ENCODE peak calls at places on chromosomes 6 and 20, in six cellular contexts. F is GM12865; I is K562; T is stimulated activated CD4-positive, alpha-beta T cell treated with anti-CD3 and anti-CD28 coated beads, Interleukin-1b, Interleukin-23, amount 100 ng/mL, for 1 hour; S is stimulated activated CD8-positive, alpha-beta memory T cell treated with anti-CD3 and anti-CD28 coated beads, Interleukin-7, amount 100 ng/mL, for 1 hour; D is ELR. O is an unnamed sample.

GRCh38 chr6:155187994-155188706 is 75.7 kb upstream of the CLDN20 start:
- DNase-seq in F (no peak), I (no peak), T (no peak), S (no peak), D (peak), O (no peak)

GRCh38 chr20:50843331-50844276 is 48.7 kb downstream of the BCAS4 start:
- DNase-seq in F (peak), I (no peak), T (no peak), S (no peak), D (no peak), O (no peak)

GRCh38 chr6:139917943-139918342 is 543.5 kb upstream of the CITED2 start:
- DNase-seq in F (no peak), I (no peak), T (no peak), S (no peak), D (no peak), O (no peak)

GRCh38 chr6:137496392-137496767 is 2.2 kb upstream of the OLIG3 start:
- DNase-seq in F (no peak), I (no peak), T (no peak), S (no peak), D (no peak), O (no peak)

GRCh38 chr6:73515204-73516101 is 5.4 kb downstream of the EEF1A1 start:
- DNase-seq in F (peak), I (peak), T (no peak), S (no peak), D (peak), O (peak)

GRCh38 chr6:56291278-56291917 is 44.0 kb upstream of the COL21A1 start:
- DNase-seq in F (no peak), I (no peak), T (no peak), S (no peak), D (no peak), O (no peak)

GRCh38 chr6:166330612-166331011 is 11.7 kb downstream of the SFT2D1 start:
- DNase-seq in F (no peak), I (peak), T (no peak), S (no peak), D (peak), O (peak)

GRCh38 chr6:2546941-2547716 is 203.6 kb downstream of the MYLK4 start:
- DNase-seq in F (no peak), I (no peak), T (no peak), S (no peak), D (no peak), O (no peak)

GRCh38 chr6:39568896-39569295 is 156.3 kb downstream of the KIF6 start:
- DNase-seq in F (no peak), I (no peak), T (no peak), S (no peak), D (peak), O (no peak)

GRCh38 chr20:50296450-50297375 is 106.1 kb downstream of the CEBPB start:
- DNase-seq in F (no peak), I (no peak), T (no peak), S (no peak), D (no peak), O (peak)

GRCh38 chr20:58800134-58800650 is 50.5 kb downstream of the GNAS-AS1 start:
- DNase-seq in F (no peak), I (no peak), T (no peak), S (no peak), D (no peak), O (no peak)

GRCh38 chr6:136795996-136796395 is 3.7 kb upstream of the MAP3K5 start:
- DNase-seq in F (no peak), I (no peak), T (no peak), S (no peak), D (no peak), O (no peak)

GRCh38 chr6:79525272-79526100 is 11.7 kb downstream of the LCA5 start:
- DNase-seq in F (no peak), I (peak), T (no peak), S (no peak), D (no peak), O (no peak)

GRCh38 chr6:17212541-17213371 is 68.4 kb upstream of the RBM24 start:
- DNase-seq in F (no peak), I (no peak), T (no peak), S (no peak), D (no peak), O (no peak)

GRCh38 chr6:11785953-11786579 is 7.5 kb upstream of the ADTRP start:
- DNase-seq in F (peak), I (no peak), T (no peak), S (no peak), D (no peak), O (no peak)

GRCh38 chr6:125188037-125188436 is 34.5 kb downstream of the TPD52L1 start:
- DNase-seq in F (no peak), I (no peak), T (no peak), S (no peak), D (peak), O (no peak)

GRCh38 chr6:87639373-87639772 is 49.4 kb downstream of the ORC3 start:
- DNase-seq in F (no peak), I (no peak), T (no peak), S (no peak), D (no peak), O (no peak)

GRCh38 chr6:161406633-161407032 is 132.8 kb upstream of the AGPAT4 start:
- DNase-seq in F (no peak), I (no peak), T (no peak), S (no peak), D (peak), O (no peak)

GRCh38 chr6:26029857-26030653 is 57.2 kb upstream of the HFE start:
- DNase-seq in F (no peak), I (no peak), T (no peak), S (no peak), D (no peak), O (peak)

O was measured in erythroblast.